ENCODE peak calls at places on chromosomes 16 and 17, in six cellular contexts. One of them, this sample, is unnamed.
A peak's percentile ranks its signal among the peaks of the same experiment; 100 is the strongest.

GRCh38 chr17:44906010-44906646 is 6.9 kb upstream of the EFTUD2 start:
- DNase-seq in T-helper 1 cell: no peak
- DNase-seq in stimulated activated CD4-positive, alpha-beta T cell treated with anti-CD3 and anti-CD28 coated beads, Interleukin-2, amount 100 ng/mL, for 24 hours: no peak
- DNase-seq in anterior cingulate cortex: no peak
- DNase-seq in cardiac septum: no peak
- DNase-seq in tibial nerve: no peak
- DNase-seq in this sample: no peak

GRCh38 chr17:54944796-54945195 is 23.7 kb downstream of the COX11 start:
- DNase-seq in anterior cingulate cortex: no peak
- DNase-seq in stimulated activated CD4-positive, alpha-beta T cell treated with anti-CD3 and anti-CD28 coated beads, Interleukin-2, amount 100 ng/mL, for 24 hours: no peak
- DNase-seq in tibial nerve: no peak
- DNase-seq in cardiac septum: no peak
- DNase-seq in T-helper 1 cell: no peak
- DNase-seq in this sample: no peak

GRCh38 chr16:86761117-86761971 is 183.0 kb downstream of the FOXL1 start:
- DNase-seq in anterior cingulate cortex: no peak
- DNase-seq in cardiac septum: peak; percentile 7
- DNase-seq in stimulated activated CD4-positive, alpha-beta T cell treated with anti-CD3 and anti-CD28 coated beads, Interleukin-2, amount 100 ng/mL, for 24 hours: peak; percentile 68
- DNase-seq in T-helper 1 cell: no peak
- DNase-seq in tibial nerve: peak; percentile 49
- DNase-seq in this sample: peak; percentile 87

GRCh38 chr17:75806822-75807500 is 22.4 kb downstream of the UNK start:
- DNase-seq in stimulated activated CD4-positive, alpha-beta T cell treated with anti-CD3 and anti-CD28 coated beads, Interleukin-2, amount 100 ng/mL, for 24 hours: no peak
- DNase-seq in anterior cingulate cortex: no peak
- DNase-seq in T-helper 1 cell: no peak
- DNase-seq in tibial nerve: no peak
- DNase-seq in cardiac septum: peak; percentile 50
- DNase-seq in this sample: no peak

GRCh38 chr16:66905633-66906539 is 12.8 kb downstream of the CDH16 start:
- DNase-seq in T-helper 1 cell: no peak
- DNase-seq in stimulated activated CD4-positive, alpha-beta T cell treated with anti-CD3 and anti-CD28 coated beads, Interleukin-2, amount 100 ng/mL, for 24 hours: peak; percentile 48
- DNase-seq in cardiac septum: peak; percentile 87
- DNase-seq in anterior cingulate cortex: no peak
- DNase-seq in tibial nerve: no peak
- DNase-seq in this sample: no peak

GRCh38 chr16:22183901-22184614 is 21.8 kb downstream of the SDR42E2 start:
- DNase-seq in cardiac septum: no peak
- DNase-seq in stimulated activated CD4-positive, alpha-beta T cell treated with anti-CD3 and anti-CD28 coated beads, Interleukin-2, amount 100 ng/mL, for 24 hours: no peak
- DNase-seq in tibial nerve: no peak
- DNase-seq in T-helper 1 cell: no peak
- DNase-seq in anterior cingulate cortex: no peak
- DNase-seq in this sample: no peak

GRCh38 chr17:12521416-12521815 is 144.3 kb upstream of the MYOCD start:
- DNase-seq in T-helper 1 cell: no peak
- DNase-seq in cardiac septum: no peak
- DNase-seq in anterior cingulate cortex: no peak
- DNase-seq in tibial nerve: no peak
- DNase-seq in stimulated activated CD4-positive, alpha-beta T cell treated with anti-CD3 and anti-CD28 coated beads, Interleukin-2, amount 100 ng/mL, for 24 hours: no peak
- DNase-seq in this sample: no peak

GRCh38 chr16:86375370-86375769 is 135.0 kb upstream of the FOXF1 start:
- DNase-seq in anterior cingulate cortex: no peak
- DNase-seq in tibial nerve: no peak
- DNase-seq in cardiac septum: no peak
- DNase-seq in stimulated activated CD4-positive, alpha-beta T cell treated with anti-CD3 and anti-CD28 coated beads, Interleukin-2, amount 100 ng/mL, for 24 hours: no peak
- DNase-seq in T-helper 1 cell: no peak
- DNase-seq in this sample: no peak

GRCh38 chr16:27779719-27780161 is 229.8 kb downstream of the KATNIP start:
- DNase-seq in T-helper 1 cell: no peak
- DNase-seq in anterior cingulate cortex: no peak
- DNase-seq in stimulated activated CD4-positive, alpha-beta T cell treated with anti-CD3 and anti-CD28 coated beads, Interleukin-2, amount 100 ng/mL, for 24 hours: no peak
- DNase-seq in tibial nerve: peak; percentile 26
- DNase-seq in cardiac septum: no peak
- DNase-seq in this sample: no peak

GRCh38 chr16:72809446-72809845 is 238.5 kb downstream of the ZFHX3 start:
- DNase-seq in anterior cingulate cortex: no peak
- DNase-seq in cardiac septum: no peak
- DNase-seq in stimulated activated CD4-positive, alpha-beta T cell treated with anti-CD3 and anti-CD28 coated beads, Interleukin-2, amount 100 ng/mL, for 24 hours: no peak
- DNase-seq in tibial nerve: no peak
- DNase-seq in T-helper 1 cell: no peak
- DNase-seq in this sample: no peak

GRCh38 chr17:30600830-30601494 is 123.8 kb downstream of the GOSR1 start:
- DNase-seq in tibial nerve: no peak
- DNase-seq in T-helper 1 cell: peak; percentile 17
- DNase-seq in anterior cingulate cortex: no peak
- DNase-seq in cardiac septum: no peak
- DNase-seq in stimulated activated CD4-positive, alpha-beta T cell treated with anti-CD3 and anti-CD28 coated beads, Interleukin-2, amount 100 ng/mL, for 24 hours: peak; percentile 18
- DNase-seq in this sample: no peak

GRCh38 chr17:28592260-28592659 is 6.6 kb downstream of the SPAG5 start:
- DNase-seq in T-helper 1 cell: no peak
- DNase-seq in cardiac septum: no peak
- DNase-seq in stimulated activated CD4-positive, alpha-beta T cell treated with anti-CD3 and anti-CD28 coated beads, Interleukin-2, amount 100 ng/mL, for 24 hours: no peak
- DNase-seq in anterior cingulate cortex: no peak
- DNase-seq in tibial nerve: no peak
- DNase-seq in this sample: no peak

GRCh38 chr17:78589885-78590284 is 12.7 kb upstream of the DNAH17 start:
- DNase-seq in T-helper 1 cell: no peak
- DNase-seq in stimulated activated CD4-positive, alpha-beta T cell treated with anti-CD3 and anti-CD28 coated beads, Interleukin-2, amount 100 ng/mL, for 24 hours: no peak
- DNase-seq in anterior cingulate cortex: no peak
- DNase-seq in cardiac septum: no peak
- DNase-seq in tibial nerve: no peak
- DNase-seq in this sample: no peak

GRCh38 chr16:5323284-5323683 is 225.7 kb upstream of the EEF2KMT start:
- DNase-seq in tibial nerve: no peak
- DNase-seq in stimulated activated CD4-positive, alpha-beta T cell treated with anti-CD3 and anti-CD28 coated beads, Interleukin-2, amount 100 ng/mL, for 24 hours: no peak
- DNase-seq in cardiac septum: no peak
- DNase-seq in T-helper 1 cell: no peak
- DNase-seq in anterior cingulate cortex: no peak
- DNase-seq in this sample: no peak

GRCh38 chr17:27937026-27937546 is 43.9 kb upstream of the LYRM9 start:
- DNase-seq in cardiac septum: no peak
- DNase-seq in tibial nerve: no peak
- DNase-seq in T-helper 1 cell: no peak
- DNase-seq in anterior cingulate cortex: no peak
- DNase-seq in stimulated activated CD4-positive, alpha-beta T cell treated with anti-CD3 and anti-CD28 coated beads, Interleukin-2, amount 100 ng/mL, for 24 hours: no peak
- DNase-seq in this sample: no peak

GRCh38 chr17:1725642-1726511 is 1.4 kb downstream of the WDR81 start:
- DNase-seq in stimulated activated CD4-positive, alpha-beta T cell treated with anti-CD3 and anti-CD28 coated beads, Interleukin-2, amount 100 ng/mL, for 24 hours: no peak
- DNase-seq in tibial nerve: no peak
- DNase-seq in T-helper 1 cell: no peak
- DNase-seq in cardiac septum: no peak
- DNase-seq in anterior cingulate cortex: no peak
- DNase-seq in this sample: no peak

GRCh38 chr17:39357978-39358377 is 43.4 kb downstream of the FBXL20 start:
- DNase-seq in stimulated activated CD4-positive, alpha-beta T cell treated with anti-CD3 and anti-CD28 coated beads, Interleukin-2, amount 100 ng/mL, for 24 hours: no peak
- DNase-seq in T-helper 1 cell: no peak
- DNase-seq in cardiac septum: no peak
- DNase-seq in anterior cingulate cortex: no peak
- DNase-seq in tibial nerve: no peak
- DNase-seq in this sample: no peak

GRCh38 chr17:65029605-65030308 is 26.8 kb downstream of the GNA13 start:
- DNase-seq in cardiac septum: no peak
- DNase-seq in anterior cingulate cortex: no peak
- DNase-seq in stimulated activated CD4-positive, alpha-beta T cell treated with anti-CD3 and anti-CD28 coated beads, Interleukin-2, amount 100 ng/mL, for 24 hours: no peak
- DNase-seq in T-helper 1 cell: no peak
- DNase-seq in tibial nerve: no peak
- DNase-seq in this sample: no peak

GRCh38 chr17:29177871-29178749 is 2.1 kb downstream of the MYO18A start:
- DNase-seq in cardiac septum: peak; percentile 74
- DNase-seq in tibial nerve: no peak
- DNase-seq in stimulated activated CD4-positive, alpha-beta T cell treated with anti-CD3 and anti-CD28 coated beads, Interleukin-2, amount 100 ng/mL, for 24 hours: no peak
- DNase-seq in T-helper 1 cell: no peak
- DNase-seq in anterior cingulate cortex: no peak
- DNase-seq in this sample: no peak

GRCh38 chr17:81961087-81961514 is at the start of gene NOTUM:
- DNase-seq in anterior cingulate cortex: no peak
- DNase-seq in tibial nerve: no peak
- DNase-seq in stimulated activated CD4-positive, alpha-beta T cell treated with anti-CD3 and anti-CD28 coated beads, Interleukin-2, amount 100 ng/mL, for 24 hours: no peak
- DNase-seq in cardiac septum: no peak
- DNase-seq in T-helper 1 cell: no peak
- DNase-seq in this sample: no peak

GRCh38 chr17:72590882-72591499 is 470.2 kb downstream of the SOX9 start:
- DNase-seq in anterior cingulate cortex: no peak
- DNase-seq in T-helper 1 cell: no peak
- DNase-seq in cardiac septum: no peak
- DNase-seq in stimulated activated CD4-positive, alpha-beta T cell treated with anti-CD3 and anti-CD28 coated beads, Interleukin-2, amount 100 ng/mL, for 24 hours: no peak
- DNase-seq in tibial nerve: no peak
- DNase-seq in this sample: no peak

GRCh38 chr16:55328611-55329569 is 4.9 kb downstream of the IRX6 start:
- DNase-seq in T-helper 1 cell: no peak
- DNase-seq in stimulated activated CD4-positive, alpha-beta T cell treated with anti-CD3 and anti-CD28 coated beads, Interleukin-2, amount 100 ng/mL, for 24 hours: no peak
- DNase-seq in tibial nerve: no peak
- DNase-seq in cardiac septum: no peak
- DNase-seq in anterior cingulate cortex: no peak
- DNase-seq in this sample: no peak

GRCh38 chr16:50309156-50309526 is 42.8 kb downstream of the ADCY7 start:
- DNase-seq in stimulated activated CD4-positive, alpha-beta T cell treated with anti-CD3 and anti-CD28 coated beads, Interleukin-2, amount 100 ng/mL, for 24 hours: no peak
- DNase-seq in anterior cingulate cortex: no peak
- DNase-seq in T-helper 1 cell: no peak
- DNase-seq in tibial nerve: no peak
- DNase-seq in cardiac septum: peak; percentile 59
- DNase-seq in this sample: peak; percentile 49

GRCh38 chr17:80625627-80626026 is 81.0 kb downstream of the RPTOR start:
- DNase-seq in stimulated activated CD4-positive, alpha-beta T cell treated with anti-CD3 and anti-CD28 coated beads, Interleukin-2, amount 100 ng/mL, for 24 hours: no peak
- DNase-seq in T-helper 1 cell: no peak
- DNase-seq in anterior cingulate cortex: no peak
- DNase-seq in cardiac septum: no peak
- DNase-seq in tibial nerve: no peak
- DNase-seq in this sample: no peak

GRCh38 chr16:72025404-72026114 is 17.0 kb downstream of the DHODH start:
- DNase-seq in T-helper 1 cell: no peak
- DNase-seq in cardiac septum: no peak
- DNase-seq in anterior cingulate cortex: no peak
- DNase-seq in stimulated activated CD4-positive, alpha-beta T cell treated with anti-CD3 and anti-CD28 coated beads, Interleukin-2, amount 100 ng/mL, for 24 hours: no peak
- DNase-seq in tibial nerve: no peak
- DNase-seq in this sample: no peak

GRCh38 chr17:82237083-82237745 is 8.4 kb downstream of the SLC16A3 start:
- DNase-seq in stimulated activated CD4-positive, alpha-beta T cell treated with anti-CD3 and anti-CD28 coated beads, Interleukin-2, amount 100 ng/mL, for 24 hours: no peak
- DNase-seq in cardiac septum: no peak
- DNase-seq in tibial nerve: no peak
- DNase-seq in anterior cingulate cortex: no peak
- DNase-seq in T-helper 1 cell: no peak
- DNase-seq in this sample: peak; percentile 70

GRCh38 chr16:88558457-88559442 is 11.5 kb upstream of the ZC3H18 start:
- DNase-seq in cardiac septum: no peak
- DNase-seq in anterior cingulate cortex: no peak
- DNase-seq in T-helper 1 cell: no peak
- DNase-seq in tibial nerve: peak; percentile 36
- DNase-seq in stimulated activated CD4-positive, alpha-beta T cell treated with anti-CD3 and anti-CD28 coated beads, Interleukin-2, amount 100 ng/mL, for 24 hours: no peak
- DNase-seq in this sample: no peak